ENCODE peak calls at places on chromosomes 7 and 10, in ten cellular contexts. One of them, this sample, is unnamed.
A peak's percentile ranks its signal among the peaks of the same experiment; 100 is the strongest.

GRCh38 chr7:80278737-80279136 is 144.1 kb downstream of the GNAI1 start:
- DNase-seq in heart right ventricle: no peak
- DNase-seq in glutamatergic neuron: no peak
- DNase-seq in GM20000: no peak
- DNase-seq in sciatic nerve: no peak
- DNase-seq in ovary: no peak
- DNase-seq in mucosa of gallbladder: no peak
- DNase-seq in stimulated activated CD4-positive, alpha-beta T cell treated with anti-CD3 and anti-CD28 coated beads, Interleukin-12 subunit alpha, Interleukin-12 subunit beta, amount 100 ng/mL, for 4 hours: no peak
- DNase-seq in IMR-90: no peak
- DNase-seq in stimulated activated naive CD8-positive, alpha-beta T cell treated with anti-CD3 and anti-CD28 coated beads, Interleukin-15, Interleukin-2, amounts not matched to agents 100 U/mL and 50 U/mL, for 24 hours: no peak
- DNase-seq in this sample: no peak

GRCh38 chr7:3159039-3159438 is 115.4 kb upstream of the CARD11 start:
- DNase-seq in stimulated activated naive CD8-positive, alpha-beta T cell treated with anti-CD3 and anti-CD28 coated beads, Interleukin-15, Interleukin-2, amounts not matched to agents 100 U/mL and 50 U/mL, for 24 hours: no peak
- DNase-seq in GM20000: no peak
- DNase-seq in glutamatergic neuron: no peak
- DNase-seq in IMR-90: no peak
- DNase-seq in sciatic nerve: no peak
- DNase-seq in ovary: no peak
- DNase-seq in stimulated activated CD4-positive, alpha-beta T cell treated with anti-CD3 and anti-CD28 coated beads, Interleukin-12 subunit alpha, Interleukin-12 subunit beta, amount 100 ng/mL, for 4 hours: no peak
- DNase-seq in mucosa of gallbladder: no peak
- DNase-seq in heart right ventricle: no peak
- DNase-seq in this sample: no peak

GRCh38 chr10:34049887-34050286 is 715.4 kb upstream of the NRP1 start:
- DNase-seq in sciatic nerve: no peak
- DNase-seq in glutamatergic neuron: no peak
- DNase-seq in heart right ventricle: no peak
- DNase-seq in GM20000: no peak
- DNase-seq in mucosa of gallbladder: no peak
- DNase-seq in ovary: no peak
- DNase-seq in stimulated activated naive CD8-positive, alpha-beta T cell treated with anti-CD3 and anti-CD28 coated beads, Interleukin-15, Interleukin-2, amounts not matched to agents 100 U/mL and 50 U/mL, for 24 hours: no peak
- DNase-seq in stimulated activated CD4-positive, alpha-beta T cell treated with anti-CD3 and anti-CD28 coated beads, Interleukin-12 subunit alpha, Interleukin-12 subunit beta, amount 100 ng/mL, for 4 hours: peak; percentile 5
- DNase-seq in IMR-90: peak; percentile 82
- DNase-seq in this sample: no peak

GRCh38 chr7:77811895-77812685 is 13.5 kb downstream of the PHTF2 start:
- DNase-seq in heart right ventricle: no peak
- DNase-seq in ovary: no peak
- DNase-seq in GM20000: no peak
- DNase-seq in IMR-90: peak; percentile 93
- DNase-seq in sciatic nerve: no peak
- DNase-seq in glutamatergic neuron: no peak
- DNase-seq in stimulated activated naive CD8-positive, alpha-beta T cell treated with anti-CD3 and anti-CD28 coated beads, Interleukin-15, Interleukin-2, amounts not matched to agents 100 U/mL and 50 U/mL, for 24 hours: no peak
- DNase-seq in mucosa of gallbladder: no peak
- DNase-seq in stimulated activated CD4-positive, alpha-beta T cell treated with anti-CD3 and anti-CD28 coated beads, Interleukin-12 subunit alpha, Interleukin-12 subunit beta, amount 100 ng/mL, for 4 hours: no peak
- DNase-seq in this sample: no peak

GRCh38 chr10:131270461-131271190 is 40.9 kb downstream of the TCERG1L start:
- DNase-seq in stimulated activated CD4-positive, alpha-beta T cell treated with anti-CD3 and anti-CD28 coated beads, Interleukin-12 subunit alpha, Interleukin-12 subunit beta, amount 100 ng/mL, for 4 hours: no peak
- DNase-seq in stimulated activated naive CD8-positive, alpha-beta T cell treated with anti-CD3 and anti-CD28 coated beads, Interleukin-15, Interleukin-2, amounts not matched to agents 100 U/mL and 50 U/mL, for 24 hours: no peak
- DNase-seq in mucosa of gallbladder: no peak
- DNase-seq in GM20000: no peak
- DNase-seq in heart right ventricle: no peak
- DNase-seq in glutamatergic neuron: no peak
- DNase-seq in IMR-90: no peak
- DNase-seq in sciatic nerve: no peak
- DNase-seq in ovary: no peak
- DNase-seq in this sample: no peak

GRCh38 chr10:113704637-113705343 is 25.1 kb downstream of the CASP7 start:
- DNase-seq in stimulated activated naive CD8-positive, alpha-beta T cell treated with anti-CD3 and anti-CD28 coated beads, Interleukin-15, Interleukin-2, amounts not matched to agents 100 U/mL and 50 U/mL, for 24 hours: peak; percentile 25
- DNase-seq in heart right ventricle: no peak
- DNase-seq in ovary: no peak
- DNase-seq in stimulated activated CD4-positive, alpha-beta T cell treated with anti-CD3 and anti-CD28 coated beads, Interleukin-12 subunit alpha, Interleukin-12 subunit beta, amount 100 ng/mL, for 4 hours: no peak
- DNase-seq in glutamatergic neuron: peak; percentile 35
- DNase-seq in sciatic nerve: no peak
- DNase-seq in IMR-90: peak; percentile 60
- DNase-seq in mucosa of gallbladder: no peak
- DNase-seq in GM20000: peak; percentile 25
- DNase-seq in this sample: no peak

GRCh38 chr10:123870260-123870659 is 21.3 kb downstream of the CPXM2 start:
- DNase-seq in stimulated activated naive CD8-positive, alpha-beta T cell treated with anti-CD3 and anti-CD28 coated beads, Interleukin-15, Interleukin-2, amounts not matched to agents 100 U/mL and 50 U/mL, for 24 hours: no peak
- DNase-seq in ovary: no peak
- DNase-seq in sciatic nerve: peak; percentile 8
- DNase-seq in GM20000: no peak
- DNase-seq in IMR-90: no peak
- DNase-seq in mucosa of gallbladder: no peak
- DNase-seq in heart right ventricle: no peak
- DNase-seq in stimulated activated CD4-positive, alpha-beta T cell treated with anti-CD3 and anti-CD28 coated beads, Interleukin-12 subunit alpha, Interleukin-12 subunit beta, amount 100 ng/mL, for 4 hours: no peak
- DNase-seq in glutamatergic neuron: no peak
- DNase-seq in this sample: no peak

GRCh38 chr10:35453855-35454532 is 117.7 kb downstream of the CCNY start:
- DNase-seq in IMR-90: peak; percentile 74
- DNase-seq in glutamatergic neuron: no peak
- DNase-seq in mucosa of gallbladder: no peak
- DNase-seq in sciatic nerve: no peak
- DNase-seq in ovary: no peak
- DNase-seq in stimulated activated CD4-positive, alpha-beta T cell treated with anti-CD3 and anti-CD28 coated beads, Interleukin-12 subunit alpha, Interleukin-12 subunit beta, amount 100 ng/mL, for 4 hours: no peak
- DNase-seq in GM20000: no peak
- DNase-seq in stimulated activated naive CD8-positive, alpha-beta T cell treated with anti-CD3 and anti-CD28 coated beads, Interleukin-15, Interleukin-2, amounts not matched to agents 100 U/mL and 50 U/mL, for 24 hours: no peak
- DNase-seq in heart right ventricle: no peak
- DNase-seq in this sample: no peak

GRCh38 chr7:84701524-84702306 is 485.1 kb downstream of the SEMA3D start:
- DNase-seq in heart right ventricle: no peak
- DNase-seq in glutamatergic neuron: no peak
- DNase-seq in mucosa of gallbladder: peak; percentile 84
- DNase-seq in ovary: no peak
- DNase-seq in IMR-90: peak; percentile 98
- DNase-seq in stimulated activated naive CD8-positive, alpha-beta T cell treated with anti-CD3 and anti-CD28 coated beads, Interleukin-15, Interleukin-2, amounts not matched to agents 100 U/mL and 50 U/mL, for 24 hours: no peak
- DNase-seq in sciatic nerve: no peak
- DNase-seq in stimulated activated CD4-positive, alpha-beta T cell treated with anti-CD3 and anti-CD28 coated beads, Interleukin-12 subunit alpha, Interleukin-12 subunit beta, amount 100 ng/mL, for 4 hours: no peak
- DNase-seq in GM20000: no peak
- DNase-seq in this sample: no peak

GRCh38 chr7:28747854-28748253 is 210.3 kb downstream of the TRIL start:
- DNase-seq in glutamatergic neuron: no peak
- DNase-seq in mucosa of gallbladder: no peak
- DNase-seq in IMR-90: no peak
- DNase-seq in stimulated activated CD4-positive, alpha-beta T cell treated with anti-CD3 and anti-CD28 coated beads, Interleukin-12 subunit alpha, Interleukin-12 subunit beta, amount 100 ng/mL, for 4 hours: no peak
- DNase-seq in sciatic nerve: no peak
- DNase-seq in heart right ventricle: no peak
- DNase-seq in ovary: no peak
- DNase-seq in GM20000: no peak
- DNase-seq in stimulated activated naive CD8-positive, alpha-beta T cell treated with anti-CD3 and anti-CD28 coated beads, Interleukin-15, Interleukin-2, amounts not matched to agents 100 U/mL and 50 U/mL, for 24 hours: no peak
- DNase-seq in this sample: no peak

GRCh38 chr7:30650455-30650854 is 31.8 kb downstream of the CRHR2 start:
- DNase-seq in sciatic nerve: no peak
- DNase-seq in ovary: no peak
- DNase-seq in glutamatergic neuron: peak; percentile 70
- DNase-seq in GM20000: no peak
- DNase-seq in stimulated activated naive CD8-positive, alpha-beta T cell treated with anti-CD3 and anti-CD28 coated beads, Interleukin-15, Interleukin-2, amounts not matched to agents 100 U/mL and 50 U/mL, for 24 hours: no peak
- DNase-seq in stimulated activated CD4-positive, alpha-beta T cell treated with anti-CD3 and anti-CD28 coated beads, Interleukin-12 subunit alpha, Interleukin-12 subunit beta, amount 100 ng/mL, for 4 hours: no peak
- DNase-seq in heart right ventricle: no peak
- DNase-seq in IMR-90: no peak
- DNase-seq in mucosa of gallbladder: no peak
- DNase-seq in this sample: no peak

GRCh38 chr10:11509036-11509435 is 102.4 kb downstream of the USP6NL start:
- DNase-seq in sciatic nerve: no peak
- DNase-seq in stimulated activated naive CD8-positive, alpha-beta T cell treated with anti-CD3 and anti-CD28 coated beads, Interleukin-15, Interleukin-2, amounts not matched to agents 100 U/mL and 50 U/mL, for 24 hours: no peak
- DNase-seq in heart right ventricle: no peak
- DNase-seq in ovary: no peak
- DNase-seq in mucosa of gallbladder: no peak
- DNase-seq in IMR-90: no peak
- DNase-seq in stimulated activated CD4-positive, alpha-beta T cell treated with anti-CD3 and anti-CD28 coated beads, Interleukin-12 subunit alpha, Interleukin-12 subunit beta, amount 100 ng/mL, for 4 hours: no peak
- DNase-seq in glutamatergic neuron: no peak
- DNase-seq in GM20000: no peak
- DNase-seq in this sample: no peak

GRCh38 chr7:81616951-81617350 is 152.9 kb downstream of the HGF start:
- DNase-seq in sciatic nerve: no peak
- DNase-seq in stimulated activated naive CD8-positive, alpha-beta T cell treated with anti-CD3 and anti-CD28 coated beads, Interleukin-15, Interleukin-2, amounts not matched to agents 100 U/mL and 50 U/mL, for 24 hours: no peak
- DNase-seq in IMR-90: peak; percentile 69
- DNase-seq in stimulated activated CD4-positive, alpha-beta T cell treated with anti-CD3 and anti-CD28 coated beads, Interleukin-12 subunit alpha, Interleukin-12 subunit beta, amount 100 ng/mL, for 4 hours: no peak
- DNase-seq in mucosa of gallbladder: no peak
- DNase-seq in glutamatergic neuron: no peak
- DNase-seq in heart right ventricle: no peak
- DNase-seq in GM20000: no peak
- DNase-seq in ovary: no peak
- DNase-seq in this sample: no peak

GRCh38 chr7:114150704-114151103 is 231.9 kb upstream of the PPP1R3A start:
- DNase-seq in ovary: no peak
- DNase-seq in IMR-90: no peak
- DNase-seq in GM20000: no peak
- DNase-seq in heart right ventricle: no peak
- DNase-seq in glutamatergic neuron: no peak
- DNase-seq in stimulated activated naive CD8-positive, alpha-beta T cell treated with anti-CD3 and anti-CD28 coated beads, Interleukin-15, Interleukin-2, amounts not matched to agents 100 U/mL and 50 U/mL, for 24 hours: no peak
- DNase-seq in mucosa of gallbladder: no peak
- DNase-seq in stimulated activated CD4-positive, alpha-beta T cell treated with anti-CD3 and anti-CD28 coated beads, Interleukin-12 subunit alpha, Interleukin-12 subunit beta, amount 100 ng/mL, for 4 hours: no peak
- DNase-seq in sciatic nerve: no peak
- DNase-seq in this sample: no peak

GRCh38 chr10:95319239-95319638 is 28.4 kb upstream of the PDLIM1 start:
- DNase-seq in GM20000: no peak
- DNase-seq in stimulated activated naive CD8-positive, alpha-beta T cell treated with anti-CD3 and anti-CD28 coated beads, Interleukin-15, Interleukin-2, amounts not matched to agents 100 U/mL and 50 U/mL, for 24 hours: no peak
- DNase-seq in ovary: no peak
- DNase-seq in sciatic nerve: no peak
- DNase-seq in stimulated activated CD4-positive, alpha-beta T cell treated with anti-CD3 and anti-CD28 coated beads, Interleukin-12 subunit alpha, Interleukin-12 subunit beta, amount 100 ng/mL, for 4 hours: no peak
- DNase-seq in heart right ventricle: no peak
- DNase-seq in glutamatergic neuron: no peak
- DNase-seq in IMR-90: peak; percentile 33
- DNase-seq in mucosa of gallbladder: no peak
- DNase-seq in this sample: no peak

GRCh38 chr7:45709168-45710034 is 135.2 kb downstream of the ADCY1 start:
- DNase-seq in mucosa of gallbladder: peak; percentile 19
- DNase-seq in heart right ventricle: no peak
- DNase-seq in stimulated activated naive CD8-positive, alpha-beta T cell treated with anti-CD3 and anti-CD28 coated beads, Interleukin-15, Interleukin-2, amounts not matched to agents 100 U/mL and 50 U/mL, for 24 hours: no peak
- DNase-seq in IMR-90: peak; percentile 47
- DNase-seq in sciatic nerve: no peak
- DNase-seq in stimulated activated CD4-positive, alpha-beta T cell treated with anti-CD3 and anti-CD28 coated beads, Interleukin-12 subunit alpha, Interleukin-12 subunit beta, amount 100 ng/mL, for 4 hours: no peak
- DNase-seq in ovary: no peak
- DNase-seq in GM20000: no peak
- DNase-seq in glutamatergic neuron: no peak
- DNase-seq in this sample: no peak

GRCh38 chr7:105885386-105886111 is 9.2 kb upstream of the ATXN7L1 start:
- DNase-seq in mucosa of gallbladder: no peak
- DNase-seq in glutamatergic neuron: no peak
- DNase-seq in ovary: no peak
- DNase-seq in heart right ventricle: no peak
- DNase-seq in stimulated activated naive CD8-positive, alpha-beta T cell treated with anti-CD3 and anti-CD28 coated beads, Interleukin-15, Interleukin-2, amounts not matched to agents 100 U/mL and 50 U/mL, for 24 hours: no peak
- DNase-seq in sciatic nerve: no peak
- DNase-seq in GM20000: no peak
- DNase-seq in IMR-90: no peak
- DNase-seq in stimulated activated CD4-positive, alpha-beta T cell treated with anti-CD3 and anti-CD28 coated beads, Interleukin-12 subunit alpha, Interleukin-12 subunit beta, amount 100 ng/mL, for 4 hours: peak; percentile 6
- DNase-seq in this sample: no peak

GRCh38 chr7:142805350-142806020 is 34.7 kb downstream of the PRSS2 start:
- DNase-seq in heart right ventricle: no peak
- DNase-seq in IMR-90: no peak
- DNase-seq in sciatic nerve: no peak
- DNase-seq in mucosa of gallbladder: no peak
- DNase-seq in ovary: no peak
- DNase-seq in glutamatergic neuron: no peak
- DNase-seq in stimulated activated CD4-positive, alpha-beta T cell treated with anti-CD3 and anti-CD28 coated beads, Interleukin-12 subunit alpha, Interleukin-12 subunit beta, amount 100 ng/mL, for 4 hours: no peak
- DNase-seq in GM20000: no peak
- DNase-seq in stimulated activated naive CD8-positive, alpha-beta T cell treated with anti-CD3 and anti-CD28 coated beads, Interleukin-15, Interleukin-2, amounts not matched to agents 100 U/mL and 50 U/mL, for 24 hours: no peak
- DNase-seq in this sample: no peak

GRCh38 chr10:58806323-58806722 is 293.7 kb downstream of the BICC1 start:
- DNase-seq in stimulated activated naive CD8-positive, alpha-beta T cell treated with anti-CD3 and anti-CD28 coated beads, Interleukin-15, Interleukin-2, amounts not matched to agents 100 U/mL and 50 U/mL, for 24 hours: no peak
- DNase-seq in glutamatergic neuron: no peak
- DNase-seq in IMR-90: no peak
- DNase-seq in stimulated activated CD4-positive, alpha-beta T cell treated with anti-CD3 and anti-CD28 coated beads, Interleukin-12 subunit alpha, Interleukin-12 subunit beta, amount 100 ng/mL, for 4 hours: no peak
- DNase-seq in mucosa of gallbladder: no peak
- DNase-seq in sciatic nerve: no peak
- DNase-seq in ovary: no peak
- DNase-seq in GM20000: no peak
- DNase-seq in heart right ventricle: no peak
- DNase-seq in this sample: no peak

GRCh38 chr10:102230861-102231356 is 4.8 kb downstream of the ELOVL3 start:
- DNase-seq in mucosa of gallbladder: peak; percentile 14
- DNase-seq in heart right ventricle: no peak
- DNase-seq in glutamatergic neuron: peak; percentile 61
- DNase-seq in ovary: peak; percentile 46
- DNase-seq in GM20000: peak; percentile 77
- DNase-seq in IMR-90: no peak
- DNase-seq in stimulated activated CD4-positive, alpha-beta T cell treated with anti-CD3 and anti-CD28 coated beads, Interleukin-12 subunit alpha, Interleukin-12 subunit beta, amount 100 ng/mL, for 4 hours: peak; percentile 43
- DNase-seq in stimulated activated naive CD8-positive, alpha-beta T cell treated with anti-CD3 and anti-CD28 coated beads, Interleukin-15, Interleukin-2, amounts not matched to agents 100 U/mL and 50 U/mL, for 24 hours: peak; percentile 62
- DNase-seq in sciatic nerve: no peak
- DNase-seq in this sample: no peak

GRCh38 chr10:123521556-123521955 is 144.6 kb upstream of the GPR26 start:
- DNase-seq in stimulated activated naive CD8-positive, alpha-beta T cell treated with anti-CD3 and anti-CD28 coated beads, Interleukin-15, Interleukin-2, amounts not matched to agents 100 U/mL and 50 U/mL, for 24 hours: no peak
- DNase-seq in IMR-90: no peak
- DNase-seq in heart right ventricle: no peak
- DNase-seq in mucosa of gallbladder: no peak
- DNase-seq in sciatic nerve: no peak
- DNase-seq in GM20000: no peak
- DNase-seq in glutamatergic neuron: no peak
- DNase-seq in stimulated activated CD4-positive, alpha-beta T cell treated with anti-CD3 and anti-CD28 coated beads, Interleukin-12 subunit alpha, Interleukin-12 subunit beta, amount 100 ng/mL, for 4 hours: no peak
- DNase-seq in ovary: no peak
- DNase-seq in this sample: no peak

GRCh38 chr7:103856929-103857328 is 132.5 kb downstream of the RELN start:
- DNase-seq in glutamatergic neuron: no peak
- DNase-seq in stimulated activated CD4-positive, alpha-beta T cell treated with anti-CD3 and anti-CD28 coated beads, Interleukin-12 subunit alpha, Interleukin-12 subunit beta, amount 100 ng/mL, for 4 hours: no peak
- DNase-seq in mucosa of gallbladder: no peak
- DNase-seq in stimulated activated naive CD8-positive, alpha-beta T cell treated with anti-CD3 and anti-CD28 coated beads, Interleukin-15, Interleukin-2, amounts not matched to agents 100 U/mL and 50 U/mL, for 24 hours: no peak
- DNase-seq in IMR-90: no peak
- DNase-seq in ovary: no peak
- DNase-seq in GM20000: no peak
- DNase-seq in sciatic nerve: no peak
- DNase-seq in heart right ventricle: no peak
- DNase-seq in this sample: no peak

GRCh38 chr7:151088019-151088855 is 2.0 kb downstream of the AGAP3 start:
- DNase-seq in GM20000: no peak
- DNase-seq in heart right ventricle: no peak
- DNase-seq in stimulated activated CD4-positive, alpha-beta T cell treated with anti-CD3 and anti-CD28 coated beads, Interleukin-12 subunit alpha, Interleukin-12 subunit beta, amount 100 ng/mL, for 4 hours: no peak
- DNase-seq in stimulated activated naive CD8-positive, alpha-beta T cell treated with anti-CD3 and anti-CD28 coated beads, Interleukin-15, Interleukin-2, amounts not matched to agents 100 U/mL and 50 U/mL, for 24 hours: no peak
- DNase-seq in ovary: peak; percentile 43
- DNase-seq in glutamatergic neuron: no peak
- DNase-seq in IMR-90: no peak
- DNase-seq in sciatic nerve: no peak
- DNase-seq in mucosa of gallbladder: no peak
- DNase-seq in this sample: no peak

This sample was measured in prostate gland.